ENCODE peak calls at places on chromosomes 3 and 15, in four cellular contexts. Y, F, L and E are unnamed samples. For H3K4me1, the result is how much of the 10 kb centered on the place peaks cover.

GRCh38 chr15:41502787-41503668 is 9.4 kb downstream of the ITPKA start:
- DNase-seq in Y (no peak), F (peak), L (no peak), E (no peak)

GRCh38 chr3:36874351-36874874 is 70.4 kb downstream of the TRANK1 start:
- DNase-seq in Y (no peak), F (no peak), L (no peak), E (no peak)

GRCh38 chr15:83364541-83364940 is 80.1 kb upstream of the BNC1 start:
- DNase-seq in Y (no peak), F (no peak), L (no peak), E (no peak)

GRCh38 chr3:132517311-132517710 is 79.8 kb upstream of the ACKR4 start:
- DNase-seq in Y (no peak), F (no peak), L (no peak), E (no peak)

GRCh38 chr3:127014536-127015281 is 31.8 kb downstream of the PLXNA1 start:
- DNase-seq in Y (no peak), F (no peak), L (no peak), E (no peak)

GRCh38 chr3:146896711-146897110 is 291.6 kb upstream of the PLSCR5 start:
- DNase-seq in Y (no peak), F (no peak), L (no peak), E (no peak)

GRCh38 chr15:58525926-58526538 is 94.2 kb downstream of the LIPC start:
- DNase-seq in Y (no peak), F (no peak), L (no peak), E (no peak)

GRCh38 chr3:44984335-44984734 is 8.3 kb downstream of the EXOSC7 start:
- DNase-seq in Y (no peak), F (no peak), L (no peak), E (no peak)

GRCh38 chr3:50418845-50419244 is 59.5 kb upstream of the TMEM115 start:
- DNase-seq in Y (no peak), F (no peak), L (no peak), E (no peak)

GRCh38 chr3:85560088-85560790 is 601.5 kb downstream of the CADM2 start:
- DNase-seq in Y (no peak), F (no peak), L (no peak), E (no peak)

GRCh38 chr15:67850995-67851535 is 11.2 kb upstream of the RNU6-1 start:
- DNase-seq in Y (peak), F (no peak), L (peak), E (no peak)

GRCh38 chr15:74317820-74318375 is 49.5 kb downstream of the CYP11A1 start:
- DNase-seq in Y (no peak), F (peak), L (no peak), E (no peak)

GRCh38 chr3:124779751-124780191 is 49.5 kb downstream of the UMPS start:
- DNase-seq in Y (no peak), F (no peak), L (no peak), E (no peak)
- TF ChIP-seq CTCF in Y (no peak), F (no peak), L (no peak), E (no peak)

GRCh38 chr15:56868251-56868650 is 50.2 kb upstream of the TCF12 start:
- DNase-seq in Y (no peak), F (no peak), L (no peak), E (no peak)

GRCh38 chr15:56871867-56872266 is 46.6 kb upstream of the TCF12 start:
- DNase-seq in Y (no peak), F (no peak), L (no peak), E (no peak)

GRCh38 chr15:56871180-56871579 is 47.3 kb upstream of the TCF12 start:
- DNase-seq in Y (no peak), F (no peak), L (peak), E (no peak)

GRCh38 chr15:56866798-56867197 is 51.6 kb upstream of the TCF12 start:
- DNase-seq in Y (no peak), F (no peak), L (no peak), E (no peak)

DNA sequence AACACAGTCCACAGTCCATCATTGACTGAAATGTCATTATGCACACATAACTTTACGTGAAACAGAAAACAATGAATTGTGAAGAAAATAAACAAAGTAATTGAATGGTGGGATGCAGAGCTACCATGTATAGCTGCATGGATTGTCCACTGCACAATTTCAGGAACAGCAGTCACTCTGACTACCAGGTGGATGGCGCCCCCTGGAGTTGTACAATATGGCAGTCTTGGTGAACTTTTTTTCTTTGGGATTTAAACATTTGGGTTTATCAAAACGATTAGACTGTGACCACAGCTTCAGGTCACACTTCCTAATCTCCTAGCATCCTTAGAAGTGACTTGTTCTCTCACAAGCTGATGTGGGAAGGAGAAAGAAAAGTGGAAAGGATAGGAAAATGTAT is 48.9 kb upstream of the TCF12 start:
- DNase-seq in Y (no peak), F (peak), L (peak), E (no peak)
- TF ChIP-seq SIN3A in Y (no peak), F (no peak), L (no peak), E (no peak)

DNA sequence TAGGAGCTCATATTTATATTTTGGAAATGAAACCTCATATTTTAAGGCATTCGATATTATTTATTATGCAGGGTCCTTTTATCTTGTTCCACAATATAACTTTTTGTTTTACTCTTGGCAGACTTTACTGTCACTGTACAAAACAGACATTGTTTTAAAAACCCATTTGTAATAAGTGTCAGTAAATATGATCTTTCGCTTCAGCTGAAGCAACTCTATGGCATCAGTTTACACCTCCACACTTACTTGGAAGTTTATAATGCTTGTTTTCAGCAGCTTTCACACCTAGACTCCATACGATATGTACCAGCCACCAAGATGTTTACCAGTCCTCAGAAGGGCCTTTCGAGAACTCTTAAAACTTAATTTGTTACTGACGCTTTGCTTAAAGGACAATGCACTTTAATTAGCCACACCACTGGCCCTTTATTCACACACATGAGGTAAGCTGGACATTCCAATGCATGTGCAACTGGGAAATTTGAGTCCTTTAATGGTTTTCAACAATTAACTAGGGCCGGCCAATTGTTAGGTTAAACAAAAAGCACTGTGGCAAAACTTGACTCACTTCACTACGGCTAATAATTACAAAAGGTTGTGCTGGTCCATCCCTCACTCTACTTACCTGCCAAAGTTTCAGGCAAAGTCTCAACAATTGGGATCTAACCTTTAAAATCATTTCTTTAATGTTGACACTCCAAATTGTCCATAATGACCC is 16.7 kb downstream of the WWTR1 start:
- DNase-seq in Y (no peak), F (no peak), L (no peak), E (no peak)
- H3K4me1 ChIP-seq in Y (under half), F (under half), L (under half), E (half or more)

GRCh38 chr15:37819191-37819590 is 115.2 kb upstream of the TMCO5A start:
- DNase-seq in Y (no peak), F (no peak), L (no peak), E (no peak)

GRCh38 chr15:37823601-37824275 is 110.7 kb upstream of the TMCO5A start:
- DNase-seq in Y (no peak), F (no peak), L (no peak), E (no peak)

GRCh38 chr15:37820380-37821128 is 113.9 kb upstream of the TMCO5A start:
- DNase-seq in Y (no peak), F (peak), L (no peak), E (no peak)

DNA sequence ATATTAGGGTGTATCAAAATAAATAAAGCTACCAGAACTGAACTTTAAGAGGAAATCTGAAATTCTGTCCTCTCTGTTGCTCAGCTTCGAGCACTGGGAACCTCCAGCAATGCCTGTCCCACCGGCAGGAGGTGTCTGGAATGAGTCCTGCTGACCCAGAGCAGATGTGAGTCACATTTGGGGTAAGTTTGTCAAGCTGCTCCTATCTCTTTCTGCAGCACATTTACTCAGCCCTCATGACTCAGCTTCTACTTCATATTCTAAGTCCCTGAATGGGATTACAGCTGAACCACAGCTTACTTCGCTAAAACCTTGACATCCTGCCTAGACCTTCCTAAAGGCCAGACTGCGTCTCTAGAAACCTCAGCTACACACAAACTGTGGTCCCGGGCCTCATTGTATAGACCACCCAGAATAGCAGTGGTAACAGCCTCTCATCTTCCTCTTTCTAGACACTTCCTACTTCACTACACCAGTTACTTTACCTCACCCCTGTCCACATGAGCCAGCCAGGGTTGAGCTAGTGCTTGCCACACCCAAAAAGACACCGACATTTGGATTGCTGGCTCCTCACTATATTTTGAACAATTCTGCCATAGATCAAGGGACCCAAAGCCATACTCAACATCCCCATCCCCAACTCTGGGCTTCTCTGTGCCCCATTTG is 109.6 kb upstream of the TMCO5A start:
- DNase-seq in Y (no peak), F (no peak), L (peak), E (peak)
- TF ChIP-seq CTCF in Y (no peak), F (peak), L (peak), E (no peak)

DNA sequence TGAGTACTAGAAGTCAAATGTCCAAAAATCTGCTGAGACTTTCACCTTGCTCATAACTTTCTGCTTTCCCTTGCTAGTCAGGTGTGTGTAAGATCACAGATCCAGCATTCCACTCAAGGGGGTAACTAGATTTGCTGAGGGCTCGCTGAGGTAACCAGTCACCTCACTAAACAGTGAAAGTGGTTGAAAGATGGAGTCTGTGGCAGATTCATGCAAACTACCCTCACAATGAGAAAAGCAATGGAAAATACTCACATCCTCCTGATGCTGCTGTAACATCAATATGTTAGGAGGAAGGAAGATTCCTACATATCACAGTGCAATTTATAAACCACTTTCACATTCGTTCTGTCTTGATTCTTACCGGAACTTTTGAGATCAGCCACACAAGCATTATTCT is 174.3 kb upstream of the BCL6 start:
- DNase-seq in Y (peak), F (no peak), L (no peak), E (no peak)
- TF ChIP-seq SIN3A in Y (no peak), F (no peak), L (no peak), E (no peak)

GRCh38 chr3:15436246-15436645 is 8.8 kb downstream of the EAF1 start:
- DNase-seq in Y (no peak), F (no peak), L (no peak), E (no peak)

GRCh38 chr3:15440891-15441290 is 13.5 kb downstream of the EAF1 start:
- DNase-seq in Y (no peak), F (no peak), L (no peak), E (no peak)

GRCh38 chr3:15443826-15444524 is 16.6 kb downstream of the EAF1 start:
- DNase-seq in Y (no peak), F (no peak), L (no peak), E (no peak)

GRCh38 chr3:15438988-15439387 is 11.6 kb downstream of the EAF1 start:
- DNase-seq in Y (no peak), F (no peak), L (no peak), E (no peak)

GRCh38 chr3:15439476-15439875 is 12.1 kb downstream of the EAF1 start:
- DNase-seq in Y (no peak), F (no peak), L (no peak), E (no peak)
- H3K4me1 ChIP-seq in Y (under half), F (under half), L (under half), E (under half)

GRCh38 chr3:97138914-97139541 is 324.6 kb downstream of the EPHA6 start:
- DNase-seq in Y (no peak), F (no peak), L (no peak), E (no peak)
- TF ChIP-seq CTCF in Y (peak), F (peak), L (peak), E (peak)

GRCh38 chr3:128597900-128598299 is 52.7 kb downstream of the RPN1 start:
- DNase-seq in Y (no peak), F (no peak), L (no peak), E (no peak)
- TF ChIP-seq SIN3A in Y (no peak), F (no peak), L (no peak), E (no peak)

GRCh38 chr15:40331026-40331425 is 7.5 kb downstream of the INAFM2 start:
- DNase-seq in Y (no peak), F (no peak), L (no peak), E (no peak)
- H3K4me1 ChIP-seq in Y (under half), F (under half), L (under half), E (under half)

DNA sequence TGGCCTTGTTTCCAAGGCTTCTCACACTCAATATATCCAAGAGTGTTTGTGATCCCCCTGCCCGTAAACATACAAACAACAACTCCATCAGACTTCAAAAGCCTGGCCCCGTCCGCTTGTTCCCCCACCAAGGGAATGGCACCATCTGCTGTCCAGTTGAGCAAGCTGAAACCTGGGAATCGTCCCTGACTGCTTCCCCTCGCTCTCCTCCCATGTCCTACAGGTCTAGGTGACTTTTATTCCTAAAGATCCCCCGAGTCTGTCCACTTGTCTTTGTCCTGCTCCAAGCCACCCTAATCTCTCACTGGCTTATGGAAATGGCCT is 27.9 kb upstream of the FAM174B start:
- DNase-seq in Y (no peak), F (no peak), L (no peak), E (peak)
- TF ChIP-seq CTCF in Y (peak), F (no peak), L (peak), E (peak)